ENCODE peak calls at places on chromosomes 6 and 20, in eight cellular contexts. P is IMR-90, C is WERI-Rb-1, I is tibial artery, V is adrenal gland, O is psoas muscle, Q is transverse colon, G is prostate gland. F is an unnamed sample.

GRCh38 chr6:27757307-27757706 is 154.9 kb downstream of the OR2B2 start:
- DNase-seq in P (no peak), C (no peak), I (no peak), V (no peak), O (no peak), Q (peak; percentile 70), G (peak; percentile 30), F (no peak)

GRCh38 chr6:165986647-165987482 is 180.8 kb downstream of the TBXT start:
- DNase-seq in P (peak; percentile 61), C (no peak), I (no peak), V (no peak), O (no peak), Q (no peak), G (no peak), F (no peak)

GRCh38 chr6:117542493-117542892 is 59.8 kb downstream of the GOPC start:
- DNase-seq in P (no peak), C (no peak), I (no peak), V (no peak), O (no peak), Q (no peak), G (no peak), F (no peak)

GRCh38 chr6:121998631-121999030 is 400.8 kb upstream of the HSF2 start:
- DNase-seq in P (no peak), C (no peak), I (no peak), V (no peak), O (no peak), Q (no peak), G (no peak), F (no peak)

GRCh38 chr20:20489623-20490341 is 121.9 kb downstream of the INSM1 start:
- DNase-seq in P (peak; percentile 68), C (no peak), I (no peak), V (no peak), O (no peak), Q (no peak), G (no peak), F (no peak)

GRCh38 chr6:56851541-56852248 is 103.2 kb upstream of the BEND6 start:
- DNase-seq in P (peak; percentile 89), C (peak; percentile 68), I (no peak), V (peak; percentile 59), O (peak; percentile 22), Q (no peak), G (peak; percentile 18), F (peak; percentile 45)

GRCh38 chr6:127207591-127208120 is 59.0 kb upstream of the RNF146 start:
- DNase-seq in P (peak; percentile 61), C (no peak), I (no peak), V (no peak), O (no peak), Q (no peak), G (no peak), F (no peak)

GRCh38 chr6:131831886-131832285 is 24.1 kb downstream of the ENPP1 start:
- DNase-seq in P (no peak), C (no peak), I (no peak), V (no peak), O (no peak), Q (no peak), G (no peak), F (no peak)

GRCh38 chr20:58677205-58677604 is 15.4 kb upstream of the NPEPL1 start:
- DNase-seq in P (no peak), C (no peak), I (no peak), V (no peak), O (no peak), Q (no peak), G (no peak), F (no peak)

GRCh38 chr6:135181333-135182119 is 418 bp downstream of the MYB start:
- DNase-seq in P (no peak), C (peak; percentile 26), I (no peak), V (no peak), O (no peak), Q (peak; percentile 14), G (no peak), F (no peak)

DNA sequence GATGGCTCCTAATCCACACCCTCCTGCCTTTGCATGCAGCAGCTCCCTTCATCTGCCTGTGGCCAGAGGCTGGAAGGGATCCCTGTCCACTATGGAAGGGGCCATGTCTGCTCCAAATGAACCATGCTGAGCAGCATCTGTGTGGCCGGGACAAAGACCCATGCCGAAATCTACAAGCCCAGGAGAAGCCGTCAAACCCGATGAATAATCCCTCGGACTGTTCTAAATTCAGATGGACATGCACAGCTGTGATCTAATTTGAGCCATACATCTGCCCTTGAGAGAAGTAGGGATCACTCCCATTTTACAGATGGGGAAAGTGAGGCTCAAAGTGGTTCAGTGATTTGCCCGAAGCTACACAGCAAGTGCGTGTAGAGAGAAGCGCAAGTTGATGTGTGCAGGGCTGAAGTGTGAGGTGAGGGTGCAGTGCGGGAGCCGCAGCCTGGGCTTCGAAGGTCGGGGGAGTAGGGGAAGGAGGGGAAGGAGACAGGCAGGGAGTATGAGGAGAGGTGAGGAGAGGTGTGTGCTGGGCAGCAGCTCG is 22.6 kb upstream of the CDH22 start:
- DNase-seq in P (no peak), C (no peak), I (no peak), V (no peak), O (no peak), Q (no peak), G (no peak), F (no peak)
- H3K27me3 ChIP-seq in P (peaks cover 72% of the 10 kb centered on the region), C (no peaks in the 10 kb centered on the region), I (no peaks in the 10 kb centered on the region), V (peaks cover 4% of the 10 kb centered on the region), O (no peaks in the 10 kb centered on the region), Q (peaks cover 83% of the 10 kb centered on the region), G (no peaks in the 10 kb centered on the region), F (no peaks in the 10 kb centered on the region)

GRCh38 chr6:5520796-5521195 is 259.5 kb downstream of the FARS2 start:
- DNase-seq in P (no peak), C (no peak), I (no peak), V (no peak), O (no peak), Q (no peak), G (no peak), F (no peak)

GRCh38 chr6:5522147-5522546 is 260.8 kb downstream of the FARS2 start:
- DNase-seq in P (no peak), C (no peak), I (no peak), V (no peak), O (no peak), Q (no peak), G (no peak), F (no peak)

GRCh38 chr6:5521322-5521721 is 260.0 kb downstream of the FARS2 start:
- DNase-seq in P (no peak), C (no peak), I (no peak), V (no peak), O (no peak), Q (no peak), G (no peak), F (no peak)

GRCh38 chr6:5529015-5529414 is 267.7 kb downstream of the FARS2 start:
- DNase-seq in P (peak; percentile 36), C (no peak), I (no peak), V (no peak), O (no peak), Q (no peak), G (no peak), F (no peak)

GRCh38 chr6:5525209-5525608 is 263.9 kb downstream of the FARS2 start:
- DNase-seq in P (peak; percentile 40), C (no peak), I (no peak), V (no peak), O (no peak), Q (no peak), G (no peak), F (no peak)
- TF ChIP-seq CTCF in P (no peak), C (no peak), I (no peak), V (no peak), O (no peak), Q (no peak), G (no peak), F (no peak)

DNA sequence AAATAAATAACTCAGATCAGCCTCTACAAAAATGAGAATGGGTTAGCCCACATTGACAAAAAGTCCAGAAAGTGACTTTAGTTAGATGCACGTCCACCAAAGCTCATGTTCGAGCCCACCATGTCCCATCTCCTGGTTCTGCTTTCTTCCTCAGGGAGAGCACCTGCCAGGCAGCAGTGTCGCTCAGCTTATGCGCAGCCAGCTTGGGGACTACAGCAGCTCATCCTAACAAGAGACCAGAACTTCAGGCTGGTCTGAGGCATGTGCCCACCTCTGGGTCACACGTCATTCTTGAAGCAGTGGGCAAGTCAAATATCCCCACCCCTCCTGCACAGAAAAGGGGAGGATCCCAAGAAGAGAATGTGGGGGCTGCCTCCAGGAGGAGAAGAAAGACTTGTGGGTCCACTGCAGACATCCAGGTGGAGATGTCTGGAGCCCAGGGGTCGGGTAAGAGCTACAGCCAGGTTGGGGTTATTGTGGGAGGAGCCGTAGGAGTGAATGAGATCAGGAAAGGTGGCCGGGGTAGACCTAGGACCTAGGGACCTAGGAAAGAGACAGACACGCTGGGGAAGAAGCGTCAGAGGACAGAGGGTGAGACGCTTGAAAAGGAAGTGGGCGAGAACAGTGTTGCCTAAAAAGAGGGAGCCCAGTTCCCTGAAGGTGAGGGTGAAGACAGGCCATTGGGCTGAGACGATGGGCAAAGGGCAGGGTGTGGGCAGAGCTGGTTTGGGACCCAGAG is 52.5 kb downstream of the SSR1 start:
- DNase-seq in P (no peak), C (peak; percentile 40), I (no peak), V (no peak), O (no peak), Q (no peak), G (no peak), F (no peak)
- H3K4me3 ChIP-seq in P (peak overlapping the region; percentile 75), C (peak overlapping the region; percentile 52), I (peak overlapping the region; percentile 82), V (peak overlapping the region; percentile 71), O (peak overlapping the region; percentile 87), Q (peak overlapping the region; percentile 58), G (peak overlapping the region; percentile 49), F (peak overlapping the region; percentile 83)

GRCh38 chr6:1076531-1077453 is 235.1 kb upstream of the FOXQ1 start:
- DNase-seq in P (no peak), C (no peak), I (no peak), V (no peak), O (no peak), Q (no peak), G (no peak), F (no peak)
- H3K27me3 ChIP-seq in P (peaks cover 5% of the 10 kb centered on the region), C (no peaks in the 10 kb centered on the region), I (no peaks in the 10 kb centered on the region), V (no peaks in the 10 kb centered on the region), O (no peaks in the 10 kb centered on the region), Q (no peaks in the 10 kb centered on the region), G (no peaks in the 10 kb centered on the region), F (peaks cover 5% of the 10 kb centered on the region)

F was measured in dorsolateral prefrontal cortex.